ENCODE peak calls at places on chromosomes 7 and 10, in nine cellular contexts. Y, G, X, A, D, F, K, Z and S are unnamed samples.

GRCh38 chr10:46308666-46309450 is 22.1 kb downstream of the ANTXRL start:
- DNase-seq in Y (no peak), G (no peak), X (no peak), A (no peak), D (peak), F (no peak), K (no peak), Z (no peak), S (no peak)

GRCh38 chr10:112471878-112472487 is 25.0 kb downstream of the VTI1A start:
- DNase-seq in Y (no peak), G (no peak), X (no peak), A (no peak), D (no peak), F (peak), K (peak), Z (peak), S (no peak)

GRCh38 chr7:106657085-106657991 is 3.6 kb downstream of the CCDC71L start:
- DNase-seq in Y (no peak), G (no peak), X (no peak), A (no peak), D (no peak), F (no peak), K (no peak), Z (no peak), S (no peak)

GRCh38 chr7:112669306-112669705 is 120.9 kb downstream of the TMEM168 start:
- DNase-seq in Y (no peak), G (no peak), X (no peak), A (no peak), D (no peak), F (no peak), K (no peak), Z (no peak), S (no peak)

GRCh38 chr10:129075936-129076335 is 391.1 kb upstream of the MGMT start:
- DNase-seq in Y (no peak), G (no peak), X (no peak), A (no peak), D (no peak), F (no peak), K (no peak), Z (no peak), S (no peak)

GRCh38 chr10:27242951-27243551 is 2.5 kb upstream of the ACBD5 start:
- DNase-seq in Y (peak), G (peak), X (no peak), A (peak), D (peak), F (peak), K (peak), Z (peak), S (peak)

GRCh38 chr10:75250934-75251333 is 15.2 kb upstream of the COMTD1 start:
- DNase-seq in Y (no peak), G (no peak), X (peak), A (no peak), D (peak), F (no peak), K (no peak), Z (no peak), S (no peak)

GRCh38 chr7:43758029-43758860 is at the start of gene BLVRA:
- DNase-seq in Y (peak), G (peak), X (peak), A (peak), D (peak), F (peak), K (no peak), Z (peak), S (peak)

GRCh38 chr7:4684826-4685225 is 2.7 kb downstream of the FOXK1 start:
- DNase-seq in Y (no peak), G (no peak), X (no peak), A (no peak), D (no peak), F (no peak), K (no peak), Z (no peak), S (no peak)

DNA sequence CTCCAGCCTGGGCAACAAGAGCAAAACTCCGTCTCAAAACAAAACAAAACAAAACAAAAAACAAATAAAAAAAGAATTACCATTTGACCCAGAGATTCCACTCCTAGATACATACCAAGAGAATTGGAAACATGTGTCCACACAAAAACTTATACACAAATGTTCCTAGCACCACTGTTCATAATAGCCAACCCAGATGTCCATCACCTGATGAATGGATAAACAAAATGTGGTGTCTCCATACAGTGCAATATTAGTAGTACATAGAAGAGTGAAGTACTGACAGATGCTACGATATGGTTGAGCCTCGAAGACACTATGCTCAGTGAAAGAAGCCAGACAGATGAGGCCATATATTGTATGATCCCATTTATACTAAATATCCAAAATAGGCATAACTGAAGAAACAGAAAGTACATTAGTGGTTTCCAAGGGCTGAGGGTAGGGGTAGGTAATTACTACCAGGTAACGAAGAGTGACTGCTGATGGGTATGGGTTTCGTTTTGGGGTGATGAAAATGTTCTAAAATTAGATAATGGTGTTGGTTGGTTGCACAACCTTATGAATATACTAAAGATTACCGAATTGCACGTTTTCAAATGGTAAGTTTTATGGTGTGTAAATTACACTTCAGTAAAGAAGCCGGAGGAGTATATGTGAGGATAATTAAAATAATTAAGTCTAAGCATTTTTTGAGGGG is 20.0 kb downstream of the MYO1G start:
- DNase-seq in Y (no peak), G (no peak), X (no peak), A (no peak), D (no peak), F (no peak), K (no peak), Z (no peak), S (no peak)
- H3K27ac ChIP-seq in Y (no peak), G (peak), X (no peak), A (no peak), D (no peak), F (no peak), K (no peak), Z (peak), S (no peak)

GRCh38 chr10:95697429-95697828 is 3.7 kb upstream of the TCTN3 start:
- DNase-seq in Y (no peak), G (no peak), X (no peak), A (peak), D (peak), F (no peak), K (no peak), Z (no peak), S (no peak)

GRCh38 chr10:95698415-95698814 is 4.7 kb upstream of the TCTN3 start:
- DNase-seq in Y (no peak), G (no peak), X (no peak), A (no peak), D (no peak), F (no peak), K (no peak), Z (no peak), S (no peak)

GRCh38 chr10:95693668-95694534 is at the start of gene TCTN3:
- DNase-seq in Y (peak), G (peak), X (peak), A (peak), D (peak), F (peak), K (peak), Z (peak), S (peak)

GRCh38 chr10:95693331-95693667 is 428 bp downstream of the TCTN3 start:
- DNase-seq in Y (no peak), G (no peak), X (no peak), A (no peak), D (no peak), F (peak), K (no peak), Z (no peak), S (no peak)

GRCh38 chr10:95694665-95695064 is 938 bp upstream of the TCTN3 start:
- DNase-seq in Y (no peak), G (no peak), X (no peak), A (peak), D (no peak), F (no peak), K (no peak), Z (no peak), S (peak)
- H3K4me3 ChIP-seq in Y (no peak), G (no peak), X (no peak), A (no peak), D (no peak), F (no peak), K (no peak), Z (no peak), S (no peak)

DNA sequence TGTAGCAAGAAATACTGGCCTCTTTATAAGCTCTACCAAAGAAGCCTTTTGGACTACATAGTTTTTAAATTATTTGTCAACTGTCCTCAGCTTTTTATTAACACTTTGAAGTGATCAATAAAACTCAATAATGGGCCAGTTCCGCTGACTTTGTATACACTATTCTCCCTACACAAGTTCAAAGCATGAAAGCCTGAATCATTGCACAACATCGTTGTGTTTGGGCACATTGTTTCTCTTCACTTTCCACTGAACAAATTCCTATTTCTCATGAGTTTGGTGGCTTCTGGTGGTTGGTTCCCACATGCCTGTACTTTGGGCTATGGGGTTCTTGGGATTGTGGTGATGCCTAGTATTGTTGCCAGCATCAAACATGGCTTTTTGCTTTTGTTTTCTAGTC is 561.8 kb upstream of the LRRN3 start:
- DNase-seq in Y (no peak), G (no peak), X (no peak), A (no peak), D (no peak), F (no peak), K (no peak), Z (no peak), S (no peak)
- H3K27ac ChIP-seq in Y (no peak), G (no peak), X (no peak), A (no peak), D (no peak), F (no peak), K (no peak), Z (no peak), S (no peak)

DNA sequence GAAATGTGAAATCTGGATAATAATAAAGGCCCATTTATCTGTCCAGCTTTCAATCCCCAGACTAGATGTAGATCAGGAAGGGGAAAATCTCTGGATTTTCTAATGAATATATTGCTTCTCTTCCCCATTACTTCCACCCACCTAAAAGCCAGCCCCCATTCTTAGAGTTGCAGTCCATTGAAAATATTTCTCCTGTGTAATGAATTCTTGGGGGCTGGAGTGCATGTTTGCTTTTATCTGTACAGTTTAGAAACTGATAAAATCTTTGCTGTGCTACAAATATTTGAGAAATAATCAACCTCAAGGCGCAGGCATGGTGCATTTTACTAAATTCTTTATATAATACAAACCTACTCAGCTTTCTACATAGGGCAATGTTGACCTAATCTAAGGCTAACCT is 180.8 kb downstream of the ARID5B start:
- DNase-seq in Y (no peak), G (no peak), X (no peak), A (no peak), D (no peak), F (no peak), K (no peak), Z (no peak), S (no peak)
- H3K4me3 ChIP-seq in Y (peak), G (peak), X (peak), A (no peak), D (no peak), F (no peak), K (no peak), Z (peak), S (peak)

GRCh38 chr7:12812111-12812510 is 124.7 kb downstream of the ARL4A start:
- DNase-seq in Y (no peak), G (no peak), X (no peak), A (no peak), D (no peak), F (no peak), K (no peak), Z (no peak), S (no peak)

GRCh38 chr7:12815871-12816270 is 128.4 kb downstream of the ARL4A start:
- DNase-seq in Y (no peak), G (no peak), X (no peak), A (no peak), D (no peak), F (no peak), K (no peak), Z (no peak), S (no peak)

GRCh38 chr7:12809476-12809875 is 122.0 kb downstream of the ARL4A start:
- DNase-seq in Y (no peak), G (no peak), X (no peak), A (no peak), D (no peak), F (no peak), K (no peak), Z (no peak), S (no peak)

GRCh38 chr7:12814107-12814506 is 126.7 kb downstream of the ARL4A start:
- DNase-seq in Y (no peak), G (no peak), X (no peak), A (no peak), D (no peak), F (no peak), K (no peak), Z (no peak), S (no peak)

DNA sequence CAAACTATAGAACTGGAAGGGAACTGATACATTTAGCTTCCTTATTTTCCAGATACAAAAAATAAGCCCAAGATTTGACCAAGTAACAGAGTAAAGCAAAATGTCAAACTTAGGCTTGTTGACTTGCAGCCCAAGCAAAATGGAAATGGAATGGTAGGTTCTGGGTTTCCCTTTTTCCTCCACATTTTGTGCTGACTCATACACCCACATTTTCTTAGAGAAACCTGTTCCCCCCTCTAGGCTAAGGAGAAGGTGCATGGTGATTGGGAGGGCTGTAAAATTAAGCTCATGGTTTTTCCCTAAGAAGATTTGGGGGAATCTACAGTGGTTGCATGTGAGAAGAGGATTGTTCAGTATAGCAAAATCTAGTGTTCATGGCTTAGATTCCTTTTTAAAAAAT is 127.4 kb downstream of the ARL4A start:
- DNase-seq in Y (no peak), G (no peak), X (no peak), A (no peak), D (no peak), F (no peak), K (no peak), Z (no peak), S (no peak)
- H3K27ac ChIP-seq in Y (no peak), G (no peak), X (peak), A (no peak), D (no peak), F (no peak), K (no peak), Z (no peak), S (no peak)

GRCh38 chr7:157008206-157009169 is 2.0 kb downstream of the MNX1 start:
- DNase-seq in Y (no peak), G (no peak), X (peak), A (no peak), D (peak), F (peak), K (no peak), Z (no peak), S (no peak)
- H3K4me3 ChIP-seq in Y (no peak), G (no peak), X (peak), A (no peak), D (peak), F (peak), K (peak), Z (no peak), S (no peak)

DNA sequence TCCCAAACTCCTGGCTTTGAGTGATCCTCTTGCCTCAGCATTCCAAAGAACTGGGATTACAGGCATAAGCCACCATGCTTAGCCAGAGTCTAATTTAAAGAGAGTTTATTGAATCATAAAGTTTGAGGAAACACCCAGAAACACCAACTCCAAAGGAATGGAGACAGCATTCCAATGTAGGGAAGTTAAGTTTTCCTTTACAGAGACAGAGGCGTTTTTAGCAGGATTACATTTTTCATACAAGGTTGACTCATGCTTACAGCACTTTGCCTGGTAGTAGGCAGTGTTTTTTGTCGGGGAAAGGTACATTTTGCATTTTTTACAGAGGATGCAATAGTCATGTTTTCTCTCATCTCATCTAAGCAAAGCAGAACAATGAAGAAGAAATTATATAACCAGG is 18.9 kb upstream of the OPN4 start:
- DNase-seq in Y (no peak), G (no peak), X (no peak), A (no peak), D (no peak), F (no peak), K (no peak), Z (no peak), S (no peak)
- H3K27ac ChIP-seq in Y (no peak), G (no peak), X (no peak), A (no peak), D (no peak), F (no peak), K (no peak), Z (no peak), S (no peak)